ENCODE peak calls at places on chromosomes 1 and 21, in four cellular contexts. L is naive thymus-derived CD4-positive, alpha-beta T cell; A is heart left ventricle; E is PC-3. I is an unnamed sample.

GRCh38 chr1:20371411-20371810 is 80.7 kb downstream of the VWA5B1 start:
- DNase-seq in L (no peak), A (no peak), E (peak; percentile 18), I (no peak)

GRCh38 chr1:19096036-19096833 is 113.8 kb downstream of the UBR4 start:
- DNase-seq in L (peak; percentile 28), A (peak; percentile 47), E (peak; percentile 74), I (no peak)

GRCh38 chr1:226436855-226437491 is 29.1 kb upstream of the PARP1 start:
- DNase-seq in L (no peak), A (no peak), E (no peak), I (no peak)

GRCh38 chr1:109876617-109877319 is 33.9 kb upstream of the CSF1 start:
- DNase-seq in L (no peak), A (no peak), E (no peak), I (no peak)

GRCh38 chr1:153789478-153790148 is 14.4 kb downstream of the SLC27A3 start:
- DNase-seq in L (no peak), A (no peak), E (no peak), I (no peak)

GRCh38 chr1:26234644-26235384 is 814 bp downstream of the CEP85 start:
- DNase-seq in L (peak; percentile 31), A (no peak), E (peak; percentile 48), I (peak; percentile 18)

GRCh38 chr1:231872461-231872910 is 245.9 kb downstream of the DISC1 start:
- DNase-seq in L (no peak), A (no peak), E (peak; percentile 44), I (no peak)

GRCh38 chr1:201890223-201890622 is 1.5 kb downstream of the SHISA4 start:
- DNase-seq in L (no peak), A (no peak), E (no peak), I (no peak)

GRCh38 chr1:66271216-66271903 is 262.6 kb upstream of the SGIP1 start:
- DNase-seq in L (peak; percentile 72), A (peak; percentile 89), E (peak; percentile 94), I (peak; percentile 43)

GRCh38 chr1:155085504-155086181 is 7.0 kb downstream of the EFNA3 start:
- DNase-seq in L (peak; percentile 52), A (no peak), E (peak; percentile 85), I (peak; percentile 62)

GRCh38 chr1:184557423-184558347 is 170.9 kb downstream of the C1orf21 start:
- DNase-seq in L (no peak), A (no peak), E (no peak), I (no peak)

GRCh38 chr1:203858055-203858454 is 3.3 kb upstream of the SNRPE start:
- DNase-seq in L (no peak), A (no peak), E (peak; percentile 79), I (no peak)

GRCh38 chr1:151132676-151133338 is 13.6 kb downstream of the SEMA6C start:
- DNase-seq in L (no peak), A (no peak), E (no peak), I (no peak)

GRCh38 chr1:208061118-208061517 is 150.2 kb upstream of the CD34 start:
- DNase-seq in L (no peak), A (no peak), E (no peak), I (no peak)

GRCh38 chr1:38431669-38432376 is 385.2 kb upstream of the POU3F1 start:
- DNase-seq in L (no peak), A (no peak), E (no peak), I (no peak)

GRCh38 chr1:29849038-29849750 is 612.9 kb downstream of the PTPRU start:
- DNase-seq in L (peak; percentile 12), A (no peak), E (peak; percentile 83), I (peak; percentile 9)

GRCh38 chr1:2373551-2374259 is 17.6 kb downstream of the MORN1 start:
- DNase-seq in L (no peak), A (no peak), E (no peak), I (no peak)

GRCh38 chr21:31476551-31477120 is 132.6 kb upstream of the TIAM1 start:
- DNase-seq in L (no peak), A (no peak), E (no peak), I (no peak)

GRCh38 chr1:177432897-177433296 is 262.1 kb downstream of the BRINP2 start:
- DNase-seq in L (no peak), A (no peak), E (peak; percentile 7), I (no peak)

GRCh38 chr1:22625262-22625925 is 11.0 kb upstream of the C1QA start:
- DNase-seq in L (no peak), A (no peak), E (peak; percentile 12), I (no peak)

GRCh38 chr1:209433649-209434031 is 149.9 kb upstream of the CAMK1G start:
- DNase-seq in L (no peak), A (no peak), E (peak; percentile 88), I (no peak)

GRCh38 chr1:67700692-67701410 is 15.8 kb downstream of the GADD45A start:
- DNase-seq in L (no peak), A (peak; percentile 24), E (peak; percentile 78), I (no peak)

GRCh38 chr1:179921472-179921871 is 33.1 kb upstream of the CEP350 start:
- DNase-seq in L (no peak), A (no peak), E (no peak), I (no peak)

GRCh38 chr21:15514073-15514946 is 215.5 kb upstream of the USP25 start:
- DNase-seq in L (peak; percentile 86), A (no peak), E (no peak), I (peak; percentile 77)

GRCh38 chr1:228937851-228938247 is 202.6 kb downstream of the RHOU start:
- DNase-seq in L (peak; percentile 5), A (no peak), E (no peak), I (no peak)

GRCh38 chr1:209689484-209689883 is 14.3 kb downstream of the G0S2 start:
- DNase-seq in L (no peak), A (no peak), E (peak; percentile 65), I (no peak)

GRCh38 chr1:221016757-221017156 is 137.5 kb downstream of the HLX start:
- DNase-seq in L (no peak), A (no peak), E (no peak), I (no peak)
- H3K27me3 ChIP-seq in L (no peaks in the 10 kb centered on the region), A (no peaks in the 10 kb centered on the region), E (no peaks in the 10 kb centered on the region), I (no peaks in the 10 kb centered on the region)

GRCh38 chr1:116988248-116988647 is 13.3 kb upstream of the CD101 start:
- DNase-seq in L (no peak), A (peak; percentile 37), E (no peak), I (no peak)
- H3K27ac ChIP-seq in L (peak overlapping the region; percentile 81), A (peak overlapping the region; percentile 26), E (no peak overlapping the region), I (no peak overlapping the region)

GRCh38 chr1:227469708-227470107 is 93.6 kb upstream of the ZNF678 start:
- DNase-seq in L (no peak), A (no peak), E (no peak), I (no peak)

GRCh38 chr1:227472772-227473171 is 90.6 kb upstream of the ZNF678 start:
- DNase-seq in L (no peak), A (no peak), E (peak; percentile 37), I (no peak)

GRCh38 chr1:227466039-227466645 is 97.2 kb upstream of the ZNF678 start:
- DNase-seq in L (no peak), A (no peak), E (no peak), I (no peak)

GRCh38 chr1:227465256-227465655 is 98.1 kb upstream of the ZNF678 start:
- DNase-seq in L (no peak), A (no peak), E (no peak), I (no peak)

DNA sequence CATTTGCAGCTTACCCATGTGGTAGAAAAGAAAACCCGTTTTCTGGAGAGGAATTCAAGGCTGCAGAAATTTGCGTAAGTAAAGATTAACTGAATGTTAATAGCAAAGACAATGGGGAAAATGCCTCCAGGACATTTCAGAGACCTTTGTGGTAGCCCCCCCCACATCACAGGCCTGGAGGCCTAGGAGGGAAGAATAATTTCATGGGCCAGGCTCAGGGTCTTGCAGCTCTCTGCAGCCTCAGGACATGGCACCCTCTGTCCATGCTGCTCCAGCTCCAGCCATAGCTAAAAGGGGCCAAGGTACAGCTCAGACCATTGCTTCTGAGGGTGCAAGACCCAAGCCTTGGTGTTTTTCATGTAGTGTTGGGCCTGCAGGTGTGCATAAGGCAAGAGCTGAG is 92.7 kb upstream of the ZNF678 start:
- DNase-seq in L (no peak), A (no peak), E (no peak), I (no peak)
- H3K9me3 ChIP-seq in L (no peaks in the 10 kb centered on the region), A (no peaks in the 10 kb centered on the region), E (no peaks in the 10 kb centered on the region), I (no peaks in the 10 kb centered on the region)

GRCh38 chr1:156858555-156858956 is 361 bp downstream of the INSRR start:
- DNase-seq in L (no peak), A (peak; percentile 37), E (no peak), I (no peak)
- H3K27me3 ChIP-seq in L (peaks cover 12% of the 10 kb centered on the region), A (peaks cover 31% of the 10 kb centered on the region), E (peaks cover 45% of the 10 kb centered on the region), I (peaks cover 16% of the 10 kb centered on the region)